ENCODE peak calls at places on chromosomes 6 and 20, in eight cellular contexts. J is spleen, W is breast epithelium, E is endothelial cell of umbilical vein, K is K562, M is HepG2, B is sigmoid colon, I is GM23338. O is an unnamed sample.

GRCh38 chr6:152305672-152306071 is 331.5 kb downstream of the SYNE1 start:
- DNase-seq in J (no peak), W (no peak), E (peak), K (no peak), M (peak), B (no peak), I (no peak), O (no peak)

GRCh38 chr6:82767447-82767846 is 298.2 kb downstream of the UBE3D start:
- DNase-seq in J (no peak), W (no peak), E (no peak), K (no peak), M (no peak), B (no peak), I (no peak), O (no peak)

GRCh38 chr6:107942164-107942563 is 15.8 kb downstream of the SEC63 start:
- DNase-seq in J (no peak), W (no peak), E (no peak), K (no peak), M (no peak), B (no peak), I (no peak), O (no peak)

GRCh38 chr6:50062051-50062450 is 12.3 kb upstream of the DEFB112 start:
- DNase-seq in J (no peak), W (no peak), E (no peak), K (peak), M (peak), B (no peak), I (peak), O (no peak)

GRCh38 chr6:54770328-54770727 is 76.2 kb upstream of the FAM83B start:
- DNase-seq in J (no peak), W (no peak), E (no peak), K (no peak), M (no peak), B (no peak), I (no peak), O (no peak)

GRCh38 chr6:111803804-111804203 is 69.4 kb downstream of the FYN start:
- DNase-seq in J (no peak), W (no peak), E (peak), K (no peak), M (no peak), B (no peak), I (no peak), O (no peak)

GRCh38 chr20:48149887-48150286 is 364.6 kb upstream of the SULF2 start:
- DNase-seq in J (no peak), W (no peak), E (no peak), K (no peak), M (no peak), B (no peak), I (no peak), O (no peak)

GRCh38 chr20:47862841-47863240 is 77.6 kb upstream of the SULF2 start:
- DNase-seq in J (no peak), W (no peak), E (no peak), K (no peak), M (no peak), B (no peak), I (no peak), O (no peak)

GRCh38 chr6:79913369-79913768 is 34.0 kb downstream of the ELOVL4 start:
- DNase-seq in J (no peak), W (no peak), E (peak), K (no peak), M (no peak), B (no peak), I (no peak), O (no peak)

GRCh38 chr20:46773680-46774079 is 64.2 kb downstream of the SLC2A10 start:
- DNase-seq in J (no peak), W (no peak), E (no peak), K (no peak), M (no peak), B (no peak), I (no peak), O (no peak)

GRCh38 chr20:36421641-36422040 is 115.5 kb downstream of the DLGAP4 start:
- DNase-seq in J (no peak), W (no peak), E (no peak), K (peak), M (no peak), B (no peak), I (no peak), O (no peak)

GRCh38 chr6:56851104-56851503 is 103.8 kb upstream of the BEND6 start:
- DNase-seq in J (no peak), W (no peak), E (peak), K (no peak), M (no peak), B (no peak), I (peak), O (no peak)

DNA sequence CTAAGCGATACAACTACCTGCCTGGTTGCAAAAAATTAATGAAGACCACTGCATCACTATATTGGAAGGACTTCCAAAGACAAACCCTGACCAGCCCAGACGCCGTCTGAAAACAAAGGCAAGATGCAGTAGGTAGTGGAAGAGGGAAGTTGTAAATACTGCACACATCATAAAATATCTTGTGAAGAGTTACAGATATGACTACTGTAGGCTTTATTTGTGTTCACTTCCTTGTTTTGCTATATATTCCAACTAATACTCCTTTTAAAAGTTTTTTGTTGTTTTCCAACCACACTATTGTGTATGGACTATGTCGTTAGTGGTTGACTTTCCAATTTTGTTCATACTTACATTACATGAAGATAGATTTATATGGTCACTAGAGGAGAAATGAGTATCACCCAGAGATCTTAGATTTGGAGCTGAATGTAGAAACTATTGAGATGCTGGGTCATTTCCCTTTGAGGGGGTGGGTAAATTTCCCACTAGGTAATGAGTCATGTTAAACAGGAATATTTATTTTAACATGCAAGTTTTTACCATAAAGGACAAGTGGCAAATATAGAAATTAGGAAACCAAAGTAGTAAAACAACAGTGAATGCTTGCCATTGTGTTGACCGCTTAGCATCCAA is 16.6 kb upstream of the TXLNB start:
- DNase-seq in J (no peak), W (no peak), E (peak), K (no peak), M (no peak), B (no peak), I (no peak), O (no peak)
- H3K27ac ChIP-seq in J (peak), W (no peak), E (no peak), K (no peak), M (no peak), B (no peak), I (no peak), O (no peak)

GRCh38 chr6:93088675-93089575 is 330.4 kb downstream of the EPHA7 start:
- DNase-seq in J (no peak), W (no peak), E (peak), K (no peak), M (no peak), B (no peak), I (peak), O (no peak)
- TF ChIP-seq POLR2AphosphoS5 in J (no peak), W (no peak), E (no peak), K (no peak), M (no peak), B (no peak), I (no peak), O (no peak)

GRCh38 chr20:58597021-58597940 is 53.8 kb upstream of the STX16 start:
- DNase-seq in J (peak), W (no peak), E (no peak), K (no peak), M (no peak), B (peak), I (no peak), O (no peak)

GRCh38 chr20:58596244-58597010 is 54.7 kb upstream of the STX16 start:
- DNase-seq in J (peak), W (no peak), E (no peak), K (no peak), M (no peak), B (no peak), I (no peak), O (no peak)

GRCh38 chr20:58592076-58592695 is 58.9 kb upstream of the STX16 start:
- DNase-seq in J (peak), W (no peak), E (no peak), K (no peak), M (no peak), B (no peak), I (no peak), O (no peak)

GRCh38 chr20:58595167-58595566 is 55.9 kb upstream of the STX16 start:
- DNase-seq in J (no peak), W (no peak), E (no peak), K (no peak), M (no peak), B (no peak), I (no peak), O (no peak)

DNA sequence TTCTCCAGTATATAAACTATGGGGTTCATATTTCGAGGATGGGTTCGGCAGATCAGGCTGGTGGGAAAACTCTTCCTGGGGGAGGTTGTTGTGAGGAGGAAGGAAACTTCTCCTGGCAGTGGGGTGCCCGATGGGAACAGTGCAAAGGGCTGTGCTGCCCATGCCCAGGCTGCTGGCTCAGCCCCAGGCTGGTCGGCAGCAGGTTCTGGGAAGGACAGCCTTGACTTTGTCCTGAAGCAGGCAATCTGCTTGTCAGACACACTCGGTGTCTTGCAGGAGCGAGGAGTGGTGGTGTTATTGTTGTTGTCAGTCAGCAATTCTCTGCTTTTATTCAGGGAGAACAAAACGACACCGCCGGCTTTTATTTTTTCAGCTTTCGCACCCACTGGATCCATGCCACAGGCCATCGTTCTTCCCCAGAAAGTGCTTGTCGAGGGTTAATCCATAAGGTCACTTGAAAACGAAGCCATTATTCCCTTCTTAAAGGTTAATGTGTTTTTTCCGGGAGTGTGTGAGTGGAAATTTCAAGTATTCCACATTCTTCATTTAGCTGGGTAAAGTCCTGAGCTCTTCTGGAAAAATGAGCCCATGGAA is 57.1 kb upstream of the STX16 start:
- DNase-seq in J (no peak), W (no peak), E (peak), K (no peak), M (no peak), B (no peak), I (no peak), O (no peak)
- H3K27ac ChIP-seq in J (no peak), W (no peak), E (no peak), K (no peak), M (no peak), B (peak), I (no peak), O (peak)

GRCh38 chr6:73727114-73727513 is 31.1 kb downstream of the CD109 start:
- DNase-seq in J (no peak), W (no peak), E (no peak), K (no peak), M (no peak), B (no peak), I (no peak), O (no peak)

GRCh38 chr6:73722318-73723060 is 26.5 kb downstream of the CD109 start:
- DNase-seq in J (no peak), W (no peak), E (peak), K (no peak), M (no peak), B (no peak), I (no peak), O (no peak)

GRCh38 chr6:73719041-73719440 is 23.0 kb downstream of the CD109 start:
- DNase-seq in J (no peak), W (no peak), E (no peak), K (no peak), M (no peak), B (no peak), I (no peak), O (no peak)

GRCh38 chr6:73728548-73729205 is 32.7 kb downstream of the CD109 start:
- DNase-seq in J (no peak), W (no peak), E (no peak), K (no peak), M (no peak), B (no peak), I (no peak), O (no peak)

DNA sequence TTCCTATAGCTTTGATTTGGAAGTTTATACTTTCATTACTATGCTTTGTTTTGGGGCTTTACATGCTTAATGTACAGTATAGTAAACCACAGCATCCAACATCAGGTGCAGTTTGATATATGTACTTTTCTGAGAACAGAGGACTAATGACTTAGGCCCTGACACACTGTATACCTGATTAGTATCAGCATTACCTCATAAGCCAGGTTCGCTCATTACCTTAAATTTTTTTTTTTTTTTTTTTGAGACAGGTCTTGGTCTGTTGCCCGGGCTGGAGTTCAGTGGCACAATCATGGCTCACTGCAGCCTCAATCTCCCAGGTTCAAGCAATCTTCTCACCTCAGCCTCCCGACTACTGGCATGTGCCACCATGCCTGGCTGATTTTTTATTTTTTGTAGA is 28.4 kb downstream of the CD109 start:
- DNase-seq in J (no peak), W (no peak), E (no peak), K (no peak), M (no peak), B (no peak), I (no peak), O (no peak)
- TF ChIP-seq POLR2AphosphoS5 in J (no peak), W (no peak), E (no peak), K (no peak), M (no peak), B (no peak), I (no peak), O (no peak)

GRCh38 chr6:42984924-42985475 is 630 bp downstream of the PPP2R5D start:
- DNase-seq in J (no peak), W (no peak), E (peak), K (peak), M (no peak), B (no peak), I (peak), O (no peak)
- H3K27ac ChIP-seq in J (peak), W (peak), E (no peak), K (peak), M (peak), B (peak), I (no peak), O (peak)

GRCh38 chr6:139371421-139372253 is 2.8 kb downstream of the CITED2 start:
- DNase-seq in J (no peak), W (no peak), E (peak), K (no peak), M (no peak), B (no peak), I (no peak), O (peak)
- TF ChIP-seq POLR2AphosphoS5 in J (no peak), W (no peak), E (no peak), K (peak), M (peak), B (no peak), I (no peak), O (peak)

GRCh38 chr20:51886891-51887608 is 84.7 kb upstream of the SALL4 start:
- DNase-seq in J (no peak), W (no peak), E (peak), K (no peak), M (no peak), B (no peak), I (peak), O (no peak)
- H3K27ac ChIP-seq in J (no peak), W (no peak), E (peak), K (no peak), M (no peak), B (no peak), I (peak), O (no peak)

GRCh38 chr6:119262612-119263011 is 86.9 kb downstream of the MAN1A1 start:
- DNase-seq in J (no peak), W (no peak), E (no peak), K (no peak), M (no peak), B (no peak), I (no peak), O (no peak)
- TF ChIP-seq POLR2AphosphoS5 in J (no peak), W (no peak), E (no peak), K (no peak), M (no peak), B (no peak), I (no peak), O (no peak)

GRCh38 chr20:6040540-6040939 is 13.3 kb downstream of the LRRN4 start:
- DNase-seq in J (no peak), W (no peak), E (no peak), K (no peak), M (no peak), B (no peak), I (no peak), O (no peak)

GRCh38 chr20:6044102-6044501 is 9.8 kb downstream of the LRRN4 start:
- DNase-seq in J (no peak), W (no peak), E (no peak), K (peak), M (peak), B (no peak), I (peak), O (no peak)

GRCh38 chr20:6039766-6040165 is 14.1 kb downstream of the LRRN4 start:
- DNase-seq in J (no peak), W (no peak), E (no peak), K (no peak), M (no peak), B (no peak), I (no peak), O (no peak)

GRCh38 chr20:6040958-6041807 is 12.7 kb downstream of the LRRN4 start:
- DNase-seq in J (no peak), W (no peak), E (no peak), K (no peak), M (no peak), B (no peak), I (peak), O (no peak)

GRCh38 chr20:6041808-6042265 is 12.0 kb downstream of the LRRN4 start:
- DNase-seq in J (no peak), W (no peak), E (no peak), K (no peak), M (no peak), B (no peak), I (no peak), O (no peak)
- H3K27ac ChIP-seq in J (no peak), W (no peak), E (no peak), K (no peak), M (no peak), B (no peak), I (no peak), O (no peak)

O was measured in esophagus muscularis mucosa.